ENCODE peak calls at places on chromosome 6, in nine cellular contexts. One of them, this sample, is unnamed.

GRCh38 chr6:143569035-143569434 is 57.5 kb upstream of the FUCA2 start:
- DNase-seq in GM20000: no peak
- DNase-seq in IMR-90: peak
- DNase-seq in colonic mucosa: no peak
- DNase-seq in RWPE1: no peak
- DNase-seq in bronchial epithelial cell: no peak
- DNase-seq in GM10248: no peak
- DNase-seq in fibroblast of lung: peak
- DNase-seq in astrocyte of the cerebellum: no peak
- DNase-seq in this sample: no peak

GRCh38 chr6:108627692-108628565 is 67.2 kb downstream of the FOXO3 start:
- DNase-seq in GM20000: no peak
- DNase-seq in IMR-90: peak
- DNase-seq in colonic mucosa: no peak
- DNase-seq in RWPE1: no peak
- DNase-seq in bronchial epithelial cell: peak
- DNase-seq in GM10248: no peak
- DNase-seq in fibroblast of lung: peak
- DNase-seq in astrocyte of the cerebellum: no peak
- DNase-seq in this sample: no peak

GRCh38 chr6:162063666-162064065 is 663.9 kb downstream of the PRKN start:
- DNase-seq in GM20000: no peak
- DNase-seq in IMR-90: no peak
- DNase-seq in colonic mucosa: no peak
- DNase-seq in RWPE1: no peak
- DNase-seq in bronchial epithelial cell: no peak
- DNase-seq in GM10248: no peak
- DNase-seq in fibroblast of lung: peak
- DNase-seq in astrocyte of the cerebellum: no peak
- DNase-seq in this sample: no peak

GRCh38 chr6:23021487-23021886 is 452.1 kb downstream of the HDGFL1 start:
- DNase-seq in GM20000: no peak
- DNase-seq in IMR-90: no peak
- DNase-seq in colonic mucosa: no peak
- DNase-seq in RWPE1: no peak
- DNase-seq in bronchial epithelial cell: no peak
- DNase-seq in GM10248: no peak
- DNase-seq in fibroblast of lung: no peak
- DNase-seq in astrocyte of the cerebellum: no peak
- DNase-seq in this sample: no peak

GRCh38 chr6:111468329-111469012 is 14.5 kb downstream of the REV3L start:
- DNase-seq in GM20000: no peak
- DNase-seq in IMR-90: peak
- DNase-seq in colonic mucosa: no peak
- DNase-seq in RWPE1: no peak
- DNase-seq in bronchial epithelial cell: peak
- DNase-seq in GM10248: no peak
- DNase-seq in fibroblast of lung: peak
- DNase-seq in astrocyte of the cerebellum: no peak
- DNase-seq in this sample: no peak

GRCh38 chr6:139763468-139764214 is 389.2 kb upstream of the CITED2 start:
- DNase-seq in GM20000: no peak
- DNase-seq in IMR-90: peak
- DNase-seq in colonic mucosa: no peak
- DNase-seq in RWPE1: no peak
- DNase-seq in bronchial epithelial cell: no peak
- DNase-seq in GM10248: no peak
- DNase-seq in fibroblast of lung: no peak
- DNase-seq in astrocyte of the cerebellum: no peak
- DNase-seq in this sample: peak

GRCh38 chr6:33678246-33678931 is 33.1 kb downstream of the UQCC2 start:
- DNase-seq in GM20000: no peak
- DNase-seq in IMR-90: no peak
- DNase-seq in colonic mucosa: no peak
- DNase-seq in RWPE1: no peak
- DNase-seq in bronchial epithelial cell: no peak
- DNase-seq in GM10248: no peak
- DNase-seq in fibroblast of lung: no peak
- DNase-seq in astrocyte of the cerebellum: no peak
- DNase-seq in this sample: no peak

GRCh38 chr6:152636675-152637421 is at the start of gene SYNE1:
- DNase-seq in GM20000: peak
- DNase-seq in IMR-90: peak
- DNase-seq in colonic mucosa: no peak
- DNase-seq in RWPE1: no peak
- DNase-seq in bronchial epithelial cell: no peak
- DNase-seq in GM10248: peak
- DNase-seq in fibroblast of lung: peak
- DNase-seq in astrocyte of the cerebellum: no peak
- DNase-seq in this sample: no peak

GRCh38 chr6:36210157-36210556 is 13.6 kb downstream of the BRPF3 start:
- DNase-seq in GM20000: no peak
- DNase-seq in IMR-90: no peak
- DNase-seq in colonic mucosa: peak
- DNase-seq in RWPE1: no peak
- DNase-seq in bronchial epithelial cell: no peak
- DNase-seq in GM10248: no peak
- DNase-seq in fibroblast of lung: no peak
- DNase-seq in astrocyte of the cerebellum: no peak
- DNase-seq in this sample: no peak

GRCh38 chr6:137043710-137044365 is 927 bp downstream of the IL20RA start:
- DNase-seq in GM20000: peak
- DNase-seq in IMR-90: peak
- DNase-seq in colonic mucosa: no peak
- DNase-seq in RWPE1: peak
- DNase-seq in bronchial epithelial cell: peak
- DNase-seq in GM10248: peak
- DNase-seq in fibroblast of lung: peak
- DNase-seq in astrocyte of the cerebellum: no peak
- DNase-seq in this sample: peak

GRCh38 chr6:146211646-146212045 is 182.8 kb downstream of the GRM1 start:
- DNase-seq in GM20000: peak
- DNase-seq in IMR-90: no peak
- DNase-seq in colonic mucosa: no peak
- DNase-seq in RWPE1: no peak
- DNase-seq in bronchial epithelial cell: no peak
- DNase-seq in GM10248: no peak
- DNase-seq in fibroblast of lung: no peak
- DNase-seq in astrocyte of the cerebellum: no peak
- DNase-seq in this sample: no peak

GRCh38 chr6:129744201-129744879 is 34.4 kb upstream of the ARHGAP18 start:
- DNase-seq in GM20000: no peak
- DNase-seq in IMR-90: peak
- DNase-seq in colonic mucosa: peak
- DNase-seq in RWPE1: peak
- DNase-seq in bronchial epithelial cell: peak
- DNase-seq in GM10248: no peak
- DNase-seq in fibroblast of lung: peak
- DNase-seq in astrocyte of the cerebellum: peak
- DNase-seq in this sample: peak

GRCh38 chr6:25053875-25054371 is 118.2 kb upstream of the RIPOR2 start:
- DNase-seq in GM20000: peak
- DNase-seq in IMR-90: peak
- DNase-seq in colonic mucosa: no peak
- DNase-seq in RWPE1: no peak
- DNase-seq in bronchial epithelial cell: no peak
- DNase-seq in GM10248: peak
- DNase-seq in fibroblast of lung: peak
- DNase-seq in astrocyte of the cerebellum: peak
- DNase-seq in this sample: no peak

GRCh38 chr6:147970970-147971369 is 371.7 kb upstream of the SASH1 start:
- DNase-seq in GM20000: no peak
- DNase-seq in IMR-90: peak
- DNase-seq in colonic mucosa: no peak
- DNase-seq in RWPE1: no peak
- DNase-seq in bronchial epithelial cell: peak
- DNase-seq in GM10248: no peak
- DNase-seq in fibroblast of lung: no peak
- DNase-seq in astrocyte of the cerebellum: no peak
- DNase-seq in this sample: peak
- TF ChIP-seq CTCF in GM20000: no peak
- TF ChIP-seq CTCF in IMR-90: peak
- TF ChIP-seq CTCF in colonic mucosa: peak
- TF ChIP-seq CTCF in RWPE1: no peak
- TF ChIP-seq CTCF in bronchial epithelial cell: peak
- TF ChIP-seq CTCF in GM10248: no peak
- TF ChIP-seq CTCF in fibroblast of lung: peak
- TF ChIP-seq CTCF in astrocyte of the cerebellum: no peak
- TF ChIP-seq CTCF in this sample: peak

GRCh38 chr6:1312444-1313363 is 806 bp downstream of the FOXQ1 start:
- DNase-seq in GM20000: peak
- DNase-seq in IMR-90: no peak
- DNase-seq in colonic mucosa: no peak
- DNase-seq in RWPE1: no peak
- DNase-seq in bronchial epithelial cell: no peak
- DNase-seq in GM10248: no peak
- DNase-seq in fibroblast of lung: no peak
- DNase-seq in astrocyte of the cerebellum: no peak
- DNase-seq in this sample: no peak
- TF ChIP-seq CTCF in GM20000: no peak
- TF ChIP-seq CTCF in IMR-90: no peak
- TF ChIP-seq CTCF in colonic mucosa: no peak
- TF ChIP-seq CTCF in RWPE1: no peak
- TF ChIP-seq CTCF in bronchial epithelial cell: no peak
- TF ChIP-seq CTCF in GM10248: no peak
- TF ChIP-seq CTCF in fibroblast of lung: no peak
- TF ChIP-seq CTCF in astrocyte of the cerebellum: no peak
- TF ChIP-seq CTCF in this sample: no peak

GRCh38 chr6:126548301-126548700 is 208.4 kb downstream of the CENPW start:
- DNase-seq in GM20000: no peak
- DNase-seq in IMR-90: no peak
- DNase-seq in colonic mucosa: no peak
- DNase-seq in RWPE1: no peak
- DNase-seq in bronchial epithelial cell: no peak
- DNase-seq in GM10248: no peak
- DNase-seq in fibroblast of lung: no peak
- DNase-seq in astrocyte of the cerebellum: no peak
- DNase-seq in this sample: no peak

GRCh38 chr6:126553856-126554255 is 213.9 kb downstream of the CENPW start:
- DNase-seq in GM20000: no peak
- DNase-seq in IMR-90: no peak
- DNase-seq in colonic mucosa: no peak
- DNase-seq in RWPE1: no peak
- DNase-seq in bronchial epithelial cell: no peak
- DNase-seq in GM10248: no peak
- DNase-seq in fibroblast of lung: no peak
- DNase-seq in astrocyte of the cerebellum: no peak
- DNase-seq in this sample: no peak

GRCh38 chr6:126546771-126547170 is 206.9 kb downstream of the CENPW start:
- DNase-seq in GM20000: no peak
- DNase-seq in IMR-90: peak
- DNase-seq in colonic mucosa: no peak
- DNase-seq in RWPE1: peak
- DNase-seq in bronchial epithelial cell: peak
- DNase-seq in GM10248: no peak
- DNase-seq in fibroblast of lung: peak
- DNase-seq in astrocyte of the cerebellum: no peak
- DNase-seq in this sample: no peak

GRCh38 chr6:126550323-126550722 is 210.4 kb downstream of the CENPW start:
- DNase-seq in GM20000: no peak
- DNase-seq in IMR-90: no peak
- DNase-seq in colonic mucosa: no peak
- DNase-seq in RWPE1: no peak
- DNase-seq in bronchial epithelial cell: no peak
- DNase-seq in GM10248: no peak
- DNase-seq in fibroblast of lung: no peak
- DNase-seq in astrocyte of the cerebellum: no peak
- DNase-seq in this sample: no peak
- TF ChIP-seq CTCF in GM20000: peak
- TF ChIP-seq CTCF in IMR-90: no peak
- TF ChIP-seq CTCF in colonic mucosa: no peak
- TF ChIP-seq CTCF in RWPE1: no peak
- TF ChIP-seq CTCF in bronchial epithelial cell: no peak
- TF ChIP-seq CTCF in GM10248: no peak
- TF ChIP-seq CTCF in fibroblast of lung: no peak
- TF ChIP-seq CTCF in astrocyte of the cerebellum: no peak
- TF ChIP-seq CTCF in this sample: no peak

GRCh38 chr6:13384966-13385365 is 56.6 kb upstream of the TBC1D7 start:
- DNase-seq in GM20000: no peak
- DNase-seq in IMR-90: no peak
- DNase-seq in colonic mucosa: no peak
- DNase-seq in RWPE1: no peak
- DNase-seq in bronchial epithelial cell: no peak
- DNase-seq in GM10248: no peak
- DNase-seq in fibroblast of lung: no peak
- DNase-seq in astrocyte of the cerebellum: no peak
- DNase-seq in this sample: no peak

GRCh38 chr6:13378669-13379590 is 50.6 kb upstream of the TBC1D7 start:
- DNase-seq in GM20000: no peak
- DNase-seq in IMR-90: no peak
- DNase-seq in colonic mucosa: peak
- DNase-seq in RWPE1: no peak
- DNase-seq in bronchial epithelial cell: no peak
- DNase-seq in GM10248: no peak
- DNase-seq in fibroblast of lung: no peak
- DNase-seq in astrocyte of the cerebellum: no peak
- DNase-seq in this sample: peak

GRCh38 chr6:13380761-13381160 is 52.4 kb upstream of the TBC1D7 start:
- DNase-seq in GM20000: no peak
- DNase-seq in IMR-90: no peak
- DNase-seq in colonic mucosa: no peak
- DNase-seq in RWPE1: no peak
- DNase-seq in bronchial epithelial cell: no peak
- DNase-seq in GM10248: no peak
- DNase-seq in fibroblast of lung: no peak
- DNase-seq in astrocyte of the cerebellum: no peak
- DNase-seq in this sample: no peak

GRCh38 chr6:13384506-13384905 is 56.2 kb upstream of the TBC1D7 start:
- DNase-seq in GM20000: no peak
- DNase-seq in IMR-90: no peak
- DNase-seq in colonic mucosa: no peak
- DNase-seq in RWPE1: no peak
- DNase-seq in bronchial epithelial cell: no peak
- DNase-seq in GM10248: no peak
- DNase-seq in fibroblast of lung: no peak
- DNase-seq in astrocyte of the cerebellum: no peak
- DNase-seq in this sample: no peak

DNA sequence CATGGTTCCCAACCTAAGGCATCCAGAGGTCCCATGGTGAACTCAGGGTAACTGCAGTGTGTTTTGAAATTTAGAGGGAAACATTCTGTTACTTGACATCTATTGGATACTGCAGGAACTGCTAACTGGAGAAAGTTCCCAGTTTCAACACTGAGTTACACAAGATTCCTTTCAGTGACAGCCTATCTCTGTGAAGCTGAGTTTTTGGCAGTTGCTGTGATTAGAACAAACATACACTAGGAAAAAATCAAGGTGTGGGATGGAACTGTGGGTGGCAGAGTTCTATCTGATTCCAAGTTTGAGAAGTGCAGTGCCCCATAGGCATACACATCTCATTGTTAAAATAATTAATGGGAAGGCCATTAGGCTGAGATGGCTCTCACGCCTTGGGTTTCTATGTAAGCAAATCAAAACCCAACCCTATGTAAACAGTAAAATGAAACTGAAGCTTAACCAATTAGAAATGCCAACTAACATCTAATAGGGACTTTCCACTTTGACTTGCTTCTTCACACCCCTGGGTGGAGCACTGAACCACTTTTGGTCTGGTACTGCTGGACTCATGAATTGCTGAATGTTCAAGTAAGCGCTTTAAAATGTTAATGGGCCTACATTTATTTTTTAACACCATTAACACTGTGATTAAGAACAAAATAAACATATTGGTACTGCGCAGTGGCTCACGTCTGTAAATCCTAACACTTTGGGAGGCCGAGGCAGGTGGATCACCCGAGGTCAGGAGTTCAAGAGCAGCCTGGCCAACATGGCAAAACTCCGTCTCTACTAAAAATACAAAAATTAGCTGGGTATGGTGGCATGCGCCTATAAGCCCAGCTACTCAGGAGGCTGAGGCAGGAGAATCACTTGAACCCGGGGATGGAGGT is 55.2 kb upstream of the TBC1D7 start:
- DNase-seq in GM20000: peak
- DNase-seq in IMR-90: peak
- DNase-seq in colonic mucosa: no peak
- DNase-seq in RWPE1: no peak
- DNase-seq in bronchial epithelial cell: peak
- DNase-seq in GM10248: peak
- DNase-seq in fibroblast of lung: peak
- DNase-seq in astrocyte of the cerebellum: no peak
- DNase-seq in this sample: peak
- TF ChIP-seq CTCF in GM20000: peak
- TF ChIP-seq CTCF in IMR-90: peak
- TF ChIP-seq CTCF in colonic mucosa: no peak
- TF ChIP-seq CTCF in RWPE1: no peak
- TF ChIP-seq CTCF in bronchial epithelial cell: peak
- TF ChIP-seq CTCF in GM10248: peak
- TF ChIP-seq CTCF in fibroblast of lung: peak
- TF ChIP-seq CTCF in astrocyte of the cerebellum: no peak
- TF ChIP-seq CTCF in this sample: peak